ENCODE peak calls at places on chromosomes 2 and 18, in four cellular contexts. C, Q, D and H are unnamed samples.

GRCh38 chr18:34956663-34957062 is 84.5 kb upstream of the MAPRE2 start:
- DNase-seq in D (no peak), C (no peak), Q (no peak), H (no peak)

GRCh38 chr2:172229125-172229524 is 126.4 kb upstream of the DLX2 start:
- DNase-seq in C (no peak), D (no peak), Q (no peak), H (no peak)

GRCh38 chr18:21735452-21736015 is 5.1 kb upstream of the MIB1 start:
- DNase-seq in D (peak), C (peak), Q (no peak), H (no peak)

GRCh38 chr2:23445450-23445868 is 60.5 kb downstream of the KLHL29 start:
- DNase-seq in Q (no peak), C (no peak), D (no peak), H (no peak)

GRCh38 chr2:225787497-225787896 is 388.0 kb downstream of the NYAP2 start:
- DNase-seq in C (no peak), D (no peak), Q (no peak), H (no peak)

GRCh38 chr2:239274391-239275001 is 126.3 kb downstream of the HDAC4 start:
- DNase-seq in D (no peak), C (no peak), Q (peak), H (no peak)

GRCh38 chr2:38751847-38752410 is 768 bp upstream of the SRSF7 start:
- DNase-seq in Q (no peak), D (peak), C (no peak), H (no peak)

GRCh38 chr2:181892795-181893435 is 1.4 kb downstream of the ITPRID2 start:
- DNase-seq in C (no peak), D (no peak), Q (no peak), H (no peak)

GRCh38 chr2:157838442-157839161 is 37.5 kb downstream of the ACVR1 start:
- DNase-seq in C (no peak), Q (peak), D (peak), H (no peak)

GRCh38 chr18:46334200-46334553 is 230.0 kb downstream of the HAUS1 start:
- DNase-seq in D (peak), C (no peak), Q (no peak), H (no peak)

GRCh38 chr2:238927746-238928519 is 80.0 kb downstream of the TWIST2 start:
- DNase-seq in D (no peak), Q (peak), C (no peak), H (no peak)

GRCh38 chr2:166380615-166381014 is 4.9 kb upstream of the SCN9A start:
- DNase-seq in C (no peak), D (no peak), Q (no peak), H (no peak)

GRCh38 chr2:65411056-65411795 is 21.2 kb downstream of the SPRED2 start:
- DNase-seq in C (no peak), Q (no peak), D (peak), H (no peak)

GRCh38 chr2:10057231-10058107 is 14.1 kb downstream of the KLF11 start:
- DNase-seq in C (no peak), Q (no peak), D (peak), H (no peak)

GRCh38 chr2:30514134-30514860 is 67.3 kb downstream of the LCLAT1 start:
- DNase-seq in Q (no peak), D (peak), C (no peak), H (no peak)

GRCh38 chr2:217865373-217865772 is 137.4 kb downstream of the TNS1 start:
- DNase-seq in D (no peak), Q (no peak), C (no peak), H (no peak)

GRCh38 chr18:9886005-9886348 is 204 bp downstream of the TXNDC2 start:
- DNase-seq in D (no peak), Q (no peak), C (no peak), H (no peak)

GRCh38 chr2:134717706-134718094 is 1.1 kb downstream of the TMEM163 start:
- DNase-seq in D (no peak), C (no peak), Q (no peak), H (no peak)

GRCh38 chr18:76353500-76353899 is 141.5 kb downstream of the ZNF516 start:
- DNase-seq in Q (no peak), D (no peak), C (no peak), H (no peak)

GRCh38 chr2:40033781-40034180 is 254.7 kb upstream of the THUMPD2 start:
- DNase-seq in Q (no peak), D (no peak), C (no peak), H (no peak)

GRCh38 chr2:239814136-239814916 is 210.8 kb downstream of the NDUFA10 start:
- DNase-seq in Q (peak), C (no peak), D (peak), H (no peak)

GRCh38 chr2:143725425-143725824 is 596.2 kb downstream of the ARHGAP15 start:
- DNase-seq in C (no peak), Q (no peak), D (no peak), H (no peak)

GRCh38 chr2:19746611-19747309 is 155.0 kb downstream of the TTC32 start:
- DNase-seq in D (peak), C (no peak), Q (no peak), H (no peak)

GRCh38 chr2:20958176-20958575 is 85.7 kb downstream of the APOB start:
- DNase-seq in D (no peak), Q (no peak), C (no peak), H (no peak)

GRCh38 chr18:7038330-7038846 is 79.2 kb downstream of the LAMA1 start:
- DNase-seq in D (peak), C (peak), Q (peak), H (no peak)

GRCh38 chr18:60870261-60870966 is 462.8 kb upstream of the CDH20 start:
- DNase-seq in C (no peak), Q (no peak), D (no peak), H (no peak)

GRCh38 chr2:36800381-36800780 is 103.9 kb downstream of the VIT start:
- DNase-seq in D (no peak), Q (no peak), C (no peak), H (no peak)

GRCh38 chr2:15778529-15779219 is 161.7 kb upstream of the MYCN start:
- DNase-seq in D (no peak), Q (no peak), C (no peak), H (no peak)

GRCh38 chr2:202944816-202945215 is 32.7 kb downstream of the CARF start:
- DNase-seq in D (no peak), Q (no peak), C (no peak), H (no peak)

GRCh38 chr2:210655229-210655628 is 98.8 kb downstream of the CPS1 start:
- DNase-seq in C (no peak), D (no peak), Q (no peak), H (no peak)

GRCh38 chr2:179596018-179596417 is 265.4 kb downstream of the ZNF385B start:
- DNase-seq in Q (no peak), D (no peak), C (no peak), H (no peak)

GRCh38 chr2:170974304-170974993 is 45.4 kb downstream of the GORASP2 start:
- DNase-seq in Q (no peak), C (no peak), D (peak), H (no peak)

GRCh38 chr2:226031962-226032441 is 632.5 kb downstream of the NYAP2 start:
- DNase-seq in Q (no peak), C (no peak), D (peak), H (no peak)

GRCh38 chr18:47613929-47614328 is 316.5 kb downstream of the SMAD2 start:
- DNase-seq in Q (no peak), C (no peak), D (no peak), H (no peak)

GRCh38 chr2:55099493-55099877 is 49.2 kb upstream of the RTN4 start:
- DNase-seq in Q (no peak), D (no peak), C (no peak), H (no peak)

GRCh38 chr2:70489165-70489564 is 64.5 kb downstream of the TGFA start:
- DNase-seq in Q (no peak), C (no peak), D (no peak), H (no peak)

GRCh38 chr18:35024965-35025364 is 16.2 kb upstream of the MAPRE2 start:
- DNase-seq in Q (peak), C (no peak), D (peak), H (no peak)

DNA sequence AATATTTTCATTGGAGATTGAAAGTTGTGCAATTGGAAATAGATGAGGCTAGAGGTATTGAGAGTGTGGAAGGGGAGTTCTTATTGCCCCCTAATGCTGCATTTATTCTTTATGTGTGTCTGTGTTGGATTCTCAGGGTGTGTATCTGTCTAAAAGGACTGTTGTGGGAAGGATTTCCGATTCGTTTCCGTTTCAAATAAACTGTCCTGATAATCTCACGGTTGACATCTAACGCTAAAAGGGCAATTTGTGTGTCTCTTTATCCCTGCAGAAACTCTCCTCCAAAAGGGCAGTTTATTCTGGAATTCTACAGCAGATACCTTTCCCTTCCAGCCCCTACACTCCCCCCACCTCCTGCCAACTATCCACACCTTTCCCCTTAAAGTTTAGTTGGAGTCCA is 923 bp downstream of the SETBP1 start:
- DNase-seq in D (no peak), C (no peak), Q (no peak), H (no peak)
- H3K4me3 ChIP-seq in D (peak), C (peak), Q (peak), H (peak)

DNA sequence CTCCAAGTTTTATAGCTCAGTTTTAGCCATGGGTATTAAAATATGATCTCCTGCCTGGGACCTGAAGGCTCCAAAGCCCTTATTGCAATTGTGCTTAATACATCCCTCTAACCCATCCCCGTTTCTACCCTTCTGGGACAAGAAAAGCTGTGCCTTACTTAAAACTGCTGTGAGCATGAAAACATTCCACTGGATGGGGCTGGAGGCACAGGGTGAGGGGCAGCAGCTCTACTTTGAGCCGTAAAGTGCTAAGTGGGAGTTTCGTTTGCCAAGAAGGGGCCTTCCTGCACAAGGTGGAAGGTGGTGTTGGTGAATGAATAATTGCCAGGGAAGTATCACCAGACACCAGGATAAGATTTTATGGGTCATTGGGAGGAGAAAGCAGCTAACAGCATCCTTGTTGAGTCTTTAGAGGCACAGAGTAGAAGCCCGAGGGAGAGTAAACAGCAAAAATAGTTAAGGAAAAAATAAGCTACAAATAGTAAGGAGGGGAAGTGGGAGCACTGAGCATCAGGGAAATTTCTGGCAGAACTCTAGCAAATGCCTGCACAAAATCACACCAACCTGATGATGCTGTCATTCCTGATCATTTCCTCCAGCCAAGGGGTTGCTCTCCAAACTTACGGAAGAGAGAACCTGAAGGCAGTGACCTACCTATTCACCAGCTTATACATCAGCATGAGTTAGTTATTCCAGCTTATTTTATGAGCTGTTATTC is 218.4 kb downstream of the MREG start:
- DNase-seq in D (peak), Q (no peak), C (no peak), H (no peak)
- TF ChIP-seq CTCF in D (peak), Q (no peak), C (no peak), H (no peak)

GRCh38 chr2:841036-841435 is 109.6 kb upstream of the SNTG2 start:
- DNase-seq in D (no peak), C (no peak), Q (no peak), H (no peak)
- H3K4me3 ChIP-seq in D (no peak), C (no peak), Q (no peak), H (no peak)

DNA sequence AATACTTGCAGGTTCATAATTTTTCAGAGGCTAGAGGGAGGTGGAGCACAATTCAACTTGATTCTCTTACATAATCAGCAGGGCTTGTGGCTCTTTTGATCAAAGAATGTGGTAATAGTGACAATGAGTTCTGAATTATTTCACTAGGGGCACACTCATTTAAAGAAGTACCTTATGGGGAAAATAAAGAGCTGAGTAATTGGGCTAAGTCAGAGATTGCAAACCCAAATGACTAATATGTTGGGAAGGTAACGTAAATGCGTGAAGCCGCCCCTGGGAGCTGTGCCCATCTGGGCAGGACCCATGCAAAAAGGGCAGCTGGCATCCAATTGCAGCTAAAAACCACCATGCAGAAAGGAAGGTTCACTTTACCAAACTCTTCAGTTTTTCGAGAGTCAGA is 35.3 kb downstream of the NCKAP5 start:
- DNase-seq in D (no peak), C (no peak), Q (no peak), H (no peak)
- TF ChIP-seq CTCF in D (no peak), C (no peak), Q (no peak), H (peak)

GRCh38 chr2:206240335-206240734 is 34.1 kb upstream of the ZDBF2 start:
- DNase-seq in D (no peak), Q (no peak), C (no peak), H (no peak)

GRCh38 chr2:206241767-206242166 is 32.7 kb upstream of the ZDBF2 start:
- DNase-seq in D (no peak), Q (no peak), C (no peak), H (no peak)

GRCh38 chr2:206250041-206250897 is 24.2 kb upstream of the ZDBF2 start:
- DNase-seq in D (peak), Q (no peak), C (no peak), H (no peak)

DNA sequence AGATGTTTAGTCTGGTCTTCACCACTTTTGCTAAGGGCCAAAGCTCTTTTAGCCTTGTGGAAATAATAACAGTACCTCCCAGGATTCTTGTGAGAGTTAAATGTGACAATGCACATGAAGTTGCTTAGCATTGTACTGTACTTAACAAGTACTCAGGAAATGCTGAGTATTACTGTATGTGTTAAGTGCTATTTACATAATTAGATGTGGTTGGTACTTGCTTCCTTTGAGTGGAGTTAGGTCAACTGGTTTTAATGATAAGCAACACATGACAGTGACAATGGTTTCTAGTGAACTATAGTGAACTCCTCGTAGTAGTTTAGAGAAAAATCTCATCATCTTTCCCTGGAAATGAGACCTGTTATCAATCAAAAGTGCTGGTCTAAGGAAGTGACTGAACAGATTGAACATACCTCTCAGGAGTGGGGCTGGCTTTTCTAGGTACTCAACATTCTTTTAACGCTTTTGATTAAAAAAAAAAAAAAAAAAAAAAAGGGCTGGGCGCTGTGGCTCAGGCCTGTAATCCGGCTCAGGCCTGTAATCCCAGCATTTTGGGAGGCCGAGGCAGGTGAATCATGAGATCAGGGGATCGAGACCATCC is 29.2 kb upstream of the ZDBF2 start:
- DNase-seq in D (no peak), C (no peak), Q (no peak), H (no peak)
- H3K4me3 ChIP-seq in D (no peak), C (no peak), Q (no peak), H (no peak)

GRCh38 chr2:63840785-63841253 is 877 bp upstream of the UGP2 start:
- DNase-seq in Q (peak), C (peak), D (peak), H (peak)
- TF ChIP-seq CTCF in Q (peak), C (no peak), D (no peak), H (no peak)

DNA sequence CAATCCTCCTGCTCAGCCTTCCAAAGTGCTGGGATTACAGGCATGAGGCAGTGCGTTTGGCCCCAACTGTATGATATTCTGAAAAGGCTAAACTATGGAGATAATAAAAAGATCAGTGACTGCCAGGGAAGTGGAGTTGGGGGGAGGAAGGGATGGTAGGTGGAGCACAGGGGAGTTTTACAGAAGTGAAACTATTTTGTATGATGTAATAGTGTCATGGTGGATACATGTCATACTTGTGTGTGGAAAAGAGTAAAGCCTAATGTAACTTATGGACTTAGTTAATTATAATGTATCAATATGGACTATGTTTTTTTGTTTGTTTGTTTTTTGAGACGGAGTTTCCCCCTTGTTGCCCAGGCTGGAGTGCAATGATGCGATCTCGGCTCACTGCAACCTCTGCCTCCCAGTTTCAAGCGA is 2.9 kb upstream of the GGCX start:
- DNase-seq in C (no peak), D (no peak), Q (no peak), H (no peak)
- H3K4me3 ChIP-seq in C (no peak), D (no peak), Q (no peak), H (no peak)

GRCh38 chr2:44935854-44936185 is 5.7 kb upstream of the SIX3 start:
- DNase-seq in Q (no peak), C (no peak), D (no peak), H (no peak)

GRCh38 chr2:44934024-44934423 is 7.5 kb upstream of the SIX3 start:
- DNase-seq in Q (no peak), C (no peak), D (no peak), H (no peak)

GRCh38 chr2:44936275-44936674 is 5.2 kb upstream of the SIX3 start:
- DNase-seq in Q (no peak), C (no peak), D (no peak), H (no peak)

GRCh38 chr2:44934521-44934961 is 7.0 kb upstream of the SIX3 start:
- DNase-seq in Q (no peak), D (no peak), C (no peak), H (no peak)

GRCh38 chr2:44934962-44935853 is 6.3 kb upstream of the SIX3 start:
- DNase-seq in C (no peak), Q (no peak), D (no peak), H (no peak)
- TF ChIP-seq CTCF in C (no peak), Q (no peak), D (no peak), H (no peak)

DNA sequence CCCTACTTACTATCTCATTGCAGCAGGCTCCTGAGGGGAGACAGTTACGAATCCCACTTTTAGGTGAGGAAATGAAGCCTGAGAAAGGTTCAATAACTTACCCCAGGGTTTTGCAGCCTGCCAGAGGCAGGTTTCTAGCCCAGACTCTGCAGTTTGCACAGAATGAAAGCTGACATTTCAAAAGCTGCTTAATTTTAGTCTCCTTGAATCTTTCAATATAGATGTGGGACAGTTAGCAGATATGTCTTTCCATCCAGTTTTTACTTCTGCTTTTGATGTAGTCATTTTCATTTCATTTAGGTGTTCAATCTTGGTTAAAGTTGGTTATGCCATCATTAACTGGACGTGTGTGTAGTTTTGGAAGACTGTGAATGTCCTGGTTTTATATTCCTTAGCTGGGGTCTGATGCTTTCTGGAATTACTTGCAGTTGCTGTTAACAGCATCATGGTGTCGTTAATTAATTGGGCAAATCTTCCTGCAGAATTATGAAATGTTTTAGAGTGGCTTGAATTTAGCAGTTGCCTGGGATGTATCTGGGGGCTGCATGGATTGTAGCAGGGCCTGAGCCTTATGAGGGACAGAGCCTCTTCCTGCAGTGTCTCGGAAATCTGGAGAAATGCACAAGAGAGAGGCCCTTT is 100.7 kb downstream of the ZNF532 start:
- DNase-seq in Q (no peak), C (no peak), D (no peak), H (no peak)
- H3K4me3 ChIP-seq in Q (no peak), C (no peak), D (no peak), H (no peak)